ENCODE peak calls at places on chromosome 9, in five cellular contexts. V is suprapubic skin; K is CD8-positive, alpha-beta T cell; H is uterus; C is cardiac fibroblast. Y is an unnamed sample.

GRCh38 chr9:13520069-13520468 is 240.6 kb upstream of the MPDZ start:
- DNase-seq in K (no peak), H (no peak), C (no peak), V (no peak), Y (no peak)

GRCh38 chr9:116142706-116143492 is 10.7 kb upstream of the PAPPA start:
- DNase-seq in H (no peak), V (no peak), C (no peak), K (no peak), Y (no peak)

GRCh38 chr9:98101868-98102273 is 17.2 kb downstream of the TRIM14 start:
- DNase-seq in V (peak), K (peak), H (no peak), C (no peak), Y (no peak)

GRCh38 chr9:99873531-99873930 is 32.9 kb upstream of the STX17 start:
- DNase-seq in H (no peak), C (no peak), K (no peak), V (no peak), Y (no peak)

GRCh38 chr9:8365029-8365428 is 565.5 kb upstream of the DMAC1 start:
- DNase-seq in V (no peak), K (no peak), H (no peak), C (peak), Y (no peak)

GRCh38 chr9:126531591-126531990 is 82.1 kb upstream of the LMX1B start:
- DNase-seq in V (no peak), C (no peak), H (no peak), K (no peak), Y (no peak)

GRCh38 chr9:38390851-38391250 is 1.7 kb upstream of the ALDH1B1 start:
- DNase-seq in V (no peak), K (no peak), C (no peak), H (no peak), Y (no peak)

GRCh38 chr9:115305543-115305942 is 187.6 kb upstream of the TNC start:
- DNase-seq in H (no peak), V (no peak), C (peak), K (no peak), Y (no peak)

GRCh38 chr9:89204811-89205210 is 26.2 kb upstream of the SHC3 start:
- DNase-seq in K (no peak), H (no peak), V (no peak), C (no peak), Y (no peak)

GRCh38 chr9:14183001-14183400 is 130.9 kb downstream of the NFIB start:
- DNase-seq in H (no peak), V (no peak), K (no peak), C (no peak), Y (no peak)

GRCh38 chr9:121285835-121286687 is 18.1 kb downstream of the GSN start:
- DNase-seq in C (peak), V (peak), K (no peak), H (peak), Y (peak)

GRCh38 chr9:123390337-123391135 is 34.5 kb downstream of the CRB2 start:
- DNase-seq in H (no peak), K (no peak), V (no peak), C (no peak), Y (no peak)

GRCh38 chr9:93505518-93506123 is 52.2 kb upstream of the FAM120AOS start:
- DNase-seq in H (no peak), K (no peak), V (no peak), C (no peak), Y (no peak)

GRCh38 chr9:107489687-107490605 is at the start of gene KLF4:
- DNase-seq in K (peak), H (peak), C (peak), V (peak), Y (peak)

GRCh38 chr9:71620806-71621205 is 147.5 kb downstream of the CEMIP2 start:
- DNase-seq in V (no peak), H (no peak), K (no peak), C (no peak), Y (no peak)

GRCh38 chr9:21559402-21560280 is 77.5 kb upstream of the IFNE start:
- DNase-seq in H (no peak), C (peak), V (peak), K (peak), Y (peak)

GRCh38 chr9:110282767-110283136 is 26.4 kb upstream of the TXN start:
- DNase-seq in C (no peak), V (no peak), H (no peak), K (no peak), Y (no peak)

GRCh38 chr9:128203024-128203841 is at the start of gene DNM1:
- DNase-seq in C (peak), V (no peak), K (peak), H (no peak), Y (peak)

GRCh38 chr9:5958273-5958672 is 57.2 kb downstream of the RANBP6 start:
- DNase-seq in C (no peak), K (no peak), V (no peak), H (no peak), Y (no peak)

GRCh38 chr9:125538092-125538473 is 168.9 kb downstream of the MAPKAP1 start:
- DNase-seq in C (peak), V (no peak), H (no peak), K (no peak), Y (no peak)

GRCh38 chr9:93864840-93865239 is 90.3 kb downstream of the BARX1 start:
- DNase-seq in H (no peak), C (no peak), V (no peak), K (no peak), Y (no peak)

GRCh38 chr9:17531642-17532254 is 47.1 kb upstream of the SH3GL2 start:
- DNase-seq in V (no peak), C (peak), H (no peak), K (no peak), Y (peak)

GRCh38 chr9:97596906-97597305 is 36.3 kb downstream of the TSTD2 start:
- DNase-seq in V (no peak), C (no peak), H (no peak), K (no peak), Y (no peak)

GRCh38 chr9:115513148-115513547 is 395.2 kb upstream of the TNC start:
- DNase-seq in V (no peak), C (no peak), H (no peak), K (no peak), Y (no peak)

GRCh38 chr9:88641471-88642240 is 106.7 kb downstream of the NXNL2 start:
- DNase-seq in K (no peak), C (no peak), V (no peak), H (no peak), Y (no peak)

DNA sequence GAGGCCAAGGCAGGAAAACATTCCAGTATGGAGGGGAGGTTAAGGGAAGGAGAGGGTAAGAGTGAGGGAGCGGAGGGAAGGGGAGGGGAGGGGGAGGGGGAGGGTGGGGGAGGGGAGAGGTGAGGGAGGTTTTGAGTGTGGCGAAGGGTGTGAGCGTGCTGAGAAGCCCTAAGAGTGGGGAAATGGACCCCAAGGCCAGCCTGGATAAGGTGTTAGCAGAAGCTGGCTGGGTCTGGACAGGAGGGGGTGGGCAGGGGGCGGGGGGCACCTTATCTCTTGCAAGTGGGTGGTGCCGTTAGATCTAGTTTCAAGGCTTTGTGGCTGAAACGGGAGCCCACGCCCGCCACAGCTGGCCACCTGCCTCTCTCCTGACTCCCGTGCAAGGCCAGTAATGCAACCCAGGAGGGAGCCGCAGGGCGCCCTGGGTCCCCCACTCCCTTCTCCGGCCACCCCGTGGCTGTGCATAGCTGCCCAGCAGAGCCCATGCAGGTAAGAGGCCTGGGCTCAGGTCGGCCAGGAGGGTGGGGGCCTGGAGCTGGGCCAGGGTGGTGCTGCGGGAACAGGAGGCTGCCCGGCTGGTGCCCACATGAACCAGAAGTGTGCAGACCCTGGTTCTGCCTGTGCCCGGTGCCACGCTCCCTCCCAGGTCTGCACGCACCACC is 682 bp downstream of the RNF224 start:
- DNase-seq in H (no peak), V (no peak), C (no peak), K (no peak), Y (no peak)
- TF ChIP-seq CTCF in H (no peak), V (no peak), C (no peak), K (no peak), Y (no peak)

GRCh38 chr9:130663258-130664171 is 879 bp upstream of the PRDM12 start:
- DNase-seq in H (no peak), C (no peak), K (no peak), V (no peak), Y (no peak)

GRCh38 chr9:130664191-130665028 is at the start of gene PRDM12:
- DNase-seq in C (no peak), V (no peak), H (no peak), K (no peak), Y (no peak)

GRCh38 chr9:130665431-130666392 is 1.3 kb downstream of the PRDM12 start:
- DNase-seq in H (no peak), C (no peak), K (no peak), V (no peak), Y (no peak)

GRCh38 chr9:130666393-130667116 is 2.2 kb downstream of the PRDM12 start:
- DNase-seq in C (no peak), K (no peak), V (no peak), H (no peak), Y (no peak)

DNA sequence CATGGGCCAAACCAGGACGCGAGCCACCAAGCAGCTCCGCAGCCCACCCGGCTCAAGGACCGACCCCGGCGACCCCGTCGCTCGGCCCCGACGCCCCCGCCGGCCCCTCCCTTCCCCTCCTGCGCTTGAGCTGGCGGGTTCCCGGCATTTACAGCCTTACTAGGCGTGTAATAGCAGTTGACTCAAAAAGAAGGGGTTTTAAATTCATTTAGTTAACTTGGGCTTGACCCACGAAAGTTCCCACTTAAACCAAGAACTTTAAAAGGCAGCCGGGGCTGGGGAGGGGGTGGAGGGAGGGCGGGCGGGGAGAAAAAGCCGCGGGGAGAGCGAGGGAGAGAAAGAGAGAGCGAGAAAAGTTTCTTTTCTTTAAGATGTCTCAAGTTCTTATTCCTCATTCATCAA is 636 bp downstream of the PRDM12 start:
- DNase-seq in V (no peak), H (no peak), C (no peak), K (no peak), Y (no peak)
- H3K4me3 ChIP-seq in V (peak), H (no peak), C (no peak), K (no peak), Y (no peak)

GRCh38 chr9:82605657-82606031 is 457.3 kb downstream of the RASEF start:
- DNase-seq in H (no peak), K (no peak), C (no peak), V (no peak), Y (no peak)

GRCh38 chr9:82601272-82601835 is 461.6 kb downstream of the RASEF start:
- DNase-seq in C (peak), V (no peak), K (no peak), H (peak), Y (peak)

GRCh38 chr9:82604947-82605656 is 457.8 kb downstream of the RASEF start:
- DNase-seq in C (peak), H (no peak), V (no peak), K (no peak), Y (peak)

GRCh38 chr9:82606071-82606470 is 456.9 kb downstream of the RASEF start:
- DNase-seq in V (no peak), H (no peak), C (no peak), K (no peak), Y (no peak)

DNA sequence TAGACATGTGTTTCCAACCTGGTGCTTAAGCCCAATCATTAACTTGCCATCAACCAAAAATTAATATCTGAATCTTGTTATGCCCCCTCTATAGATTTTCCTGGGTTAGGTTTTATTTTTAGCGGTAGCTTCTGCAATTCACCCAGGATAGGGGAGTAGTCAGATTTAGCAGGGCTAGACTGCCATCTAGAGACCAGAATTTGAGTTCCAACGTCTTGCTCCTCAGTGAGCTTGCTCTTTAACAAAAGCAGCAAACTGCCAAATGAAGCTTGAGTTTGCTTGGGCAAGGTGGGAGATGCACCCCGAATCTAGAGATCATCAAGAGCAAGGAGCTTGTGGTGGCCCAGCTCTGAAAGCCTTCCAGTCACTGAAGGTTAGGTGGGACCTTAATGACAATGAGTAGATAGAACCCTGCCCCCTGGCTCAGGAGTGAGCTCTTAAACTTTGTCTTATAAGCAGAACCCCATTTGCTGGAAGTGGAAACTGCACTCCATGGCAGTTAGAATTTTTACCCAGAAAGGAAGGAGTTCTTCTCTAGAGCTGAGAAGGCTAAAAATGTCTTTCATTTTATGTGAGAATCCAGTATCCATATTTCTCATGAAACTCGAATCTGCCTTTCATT is 456.1 kb downstream of the RASEF start:
- DNase-seq in K (no peak), C (peak), H (peak), V (no peak), Y (peak)
- TF ChIP-seq CTCF in K (no peak), C (peak), H (peak), V (peak), Y (peak)

DNA sequence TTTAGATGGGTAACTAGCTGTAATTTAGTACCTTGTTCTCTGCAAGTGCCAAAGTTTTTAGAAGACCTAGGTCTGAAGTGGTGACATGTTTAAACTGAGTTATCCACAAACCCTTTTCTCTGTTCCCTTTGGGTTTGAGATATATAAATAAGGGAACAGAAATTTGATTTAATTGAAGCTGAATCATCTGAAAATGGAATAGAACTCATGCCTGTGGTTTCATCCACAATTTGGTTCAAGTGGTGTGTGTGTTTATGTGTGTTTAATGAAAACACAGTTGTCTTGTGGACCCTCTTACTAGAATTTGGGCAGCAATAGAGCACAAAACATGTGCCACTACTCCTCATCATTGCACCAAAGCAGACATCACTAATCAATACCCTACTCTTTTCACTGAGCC is 216.9 kb downstream of the GLIS3 start:
- DNase-seq in C (no peak), V (no peak), K (no peak), H (no peak), Y (no peak)
- H3K4me3 ChIP-seq in C (no peak), V (no peak), K (no peak), H (no peak), Y (no peak)

GRCh38 chr9:82673904-82674303 is 389.0 kb downstream of the RASEF start:
- DNase-seq in K (no peak), C (no peak), H (no peak), V (no peak), Y (no peak)

GRCh38 chr9:82677086-82677485 is 385.9 kb downstream of the RASEF start:
- DNase-seq in V (no peak), C (no peak), K (no peak), H (no peak), Y (no peak)

GRCh38 chr9:82673201-82673600 is 389.7 kb downstream of the RASEF start:
- DNase-seq in V (no peak), C (no peak), K (no peak), H (no peak), Y (no peak)

GRCh38 chr9:82675605-82676004 is 387.3 kb downstream of the RASEF start:
- DNase-seq in C (no peak), H (no peak), K (no peak), V (no peak), Y (no peak)

DNA sequence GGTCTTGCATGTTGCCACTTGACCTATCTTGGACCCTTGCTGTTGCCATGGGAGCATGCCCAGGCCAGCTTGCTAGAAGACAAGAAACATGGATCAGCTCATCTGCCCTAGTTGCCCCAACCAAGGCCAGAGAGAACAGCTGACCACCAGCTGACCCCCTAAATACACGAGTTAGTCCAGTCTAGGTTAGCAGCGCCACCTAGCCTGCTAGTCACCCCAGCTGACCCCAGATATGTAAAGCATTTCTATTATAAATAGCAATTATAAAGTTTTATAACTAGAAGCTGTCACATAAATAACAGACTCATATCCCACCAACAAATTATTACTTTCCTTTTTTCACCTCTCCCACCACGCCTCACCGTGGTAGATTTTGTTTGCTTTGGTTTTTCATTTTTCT is 387.8 kb downstream of the RASEF start:
- DNase-seq in V (no peak), H (no peak), C (no peak), K (no peak), Y (no peak)
- TF ChIP-seq CTCF in V (no peak), H (no peak), C (no peak), K (no peak), Y (no peak)

DNA sequence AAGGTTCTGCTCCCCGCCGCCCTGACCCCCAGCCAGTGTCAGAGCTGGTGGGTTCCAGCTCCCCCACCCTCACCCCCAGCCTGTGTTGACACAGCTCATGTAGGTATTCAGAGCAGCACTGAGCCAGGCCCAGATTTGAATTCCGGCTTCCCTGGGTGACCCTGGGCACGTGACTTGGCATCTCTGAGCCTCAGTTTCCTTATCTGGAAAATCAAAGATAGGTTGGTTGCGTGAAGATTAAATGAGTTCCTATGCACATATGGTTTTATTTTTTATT is 42.0 kb downstream of the HMCN2 start:
- DNase-seq in K (no peak), C (no peak), V (no peak), H (no peak), Y (no peak)
- H3K4me3 ChIP-seq in K (no peak), C (no peak), V (no peak), H (no peak), Y (no peak)

GRCh38 chr9:35696520-35697215 is 6.9 kb upstream of the TPM2 start:
- DNase-seq in C (peak), H (peak), K (peak), V (no peak), Y (peak)
- TF ChIP-seq CTCF in C (peak), H (peak), K (peak), V (peak), Y (peak)

DNA sequence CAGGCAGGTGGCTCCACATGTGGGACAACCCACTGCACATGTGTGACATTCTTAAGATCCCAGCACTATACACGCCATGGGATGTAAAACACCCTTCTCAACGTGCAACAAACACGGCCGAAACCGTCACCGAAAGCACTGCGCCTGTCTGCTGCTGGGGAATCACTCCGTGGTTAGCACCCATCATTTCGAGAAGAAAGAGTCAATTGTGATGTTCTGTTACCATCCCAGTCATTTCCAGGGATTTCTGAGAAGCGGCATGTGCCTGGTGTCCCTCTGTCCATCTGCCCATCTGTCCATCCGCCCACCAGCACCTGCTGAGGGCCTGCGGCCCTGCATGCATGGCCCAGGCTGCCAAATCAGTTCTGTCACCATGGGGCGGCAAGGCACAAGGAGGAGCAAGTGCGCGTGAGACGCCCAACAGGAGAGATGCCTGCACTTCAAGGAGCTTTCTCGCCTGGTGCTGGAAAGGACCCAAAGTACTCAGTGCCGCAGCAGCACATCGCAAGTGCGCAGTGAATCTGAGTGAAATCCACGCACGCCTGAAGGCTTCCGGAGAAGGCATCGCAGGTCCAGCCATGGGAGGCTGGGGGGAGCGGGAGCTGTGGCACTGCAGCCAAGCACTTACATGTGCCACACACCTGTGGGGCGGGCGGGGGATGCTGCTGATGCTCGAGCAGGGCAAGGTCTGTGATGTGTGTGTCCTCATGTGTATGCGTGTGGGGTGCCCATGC is 38.0 kb downstream of the VAV2 start:
- DNase-seq in C (no peak), V (no peak), K (no peak), H (no peak), Y (no peak)
- H3K4me3 ChIP-seq in C (no peak), V (no peak), K (no peak), H (no peak), Y (no peak)